ENCODE peak calls at places on chromosomes 1 and 21, in five cellular contexts. One of them, this sample, is unnamed.

GRCh38 chr21:41953831-41954653 is at the start of gene C2CD2:
- DNase-seq in breast epithelium: no peak
- DNase-seq in stomach: peak; percentile 72
- DNase-seq in prostate gland: no peak
- DNase-seq in endothelial cell of umbilical vein: peak; percentile 86
- DNase-seq in this sample: peak; percentile 86

GRCh38 chr1:6603424-6603850 is 768 bp upstream of the KLHL21 start:
- DNase-seq in breast epithelium: no peak
- DNase-seq in stomach: peak; percentile 61
- DNase-seq in prostate gland: no peak
- DNase-seq in endothelial cell of umbilical vein: peak; percentile 75
- DNase-seq in this sample: no peak

GRCh38 chr21:33685613-33686197 is 43.4 kb downstream of the ITSN1 start:
- DNase-seq in breast epithelium: no peak
- DNase-seq in stomach: no peak
- DNase-seq in prostate gland: no peak
- DNase-seq in endothelial cell of umbilical vein: peak; percentile 82
- DNase-seq in this sample: no peak

GRCh38 chr21:46113497-46114176 is 15.7 kb downstream of the COL6A2 start:
- DNase-seq in breast epithelium: no peak
- DNase-seq in stomach: peak; percentile 16
- DNase-seq in prostate gland: no peak
- DNase-seq in endothelial cell of umbilical vein: no peak
- DNase-seq in this sample: peak; percentile 17

GRCh38 chr1:3903141-3904005 is 3.3 kb upstream of the C1orf174 start:
- DNase-seq in breast epithelium: no peak
- DNase-seq in stomach: peak; percentile 57
- DNase-seq in prostate gland: no peak
- DNase-seq in endothelial cell of umbilical vein: no peak
- DNase-seq in this sample: no peak

GRCh38 chr1:103517380-103518047 is 8.0 kb upstream of the RNPC3 start:
- DNase-seq in breast epithelium: no peak
- DNase-seq in stomach: no peak
- DNase-seq in prostate gland: no peak
- DNase-seq in endothelial cell of umbilical vein: no peak
- DNase-seq in this sample: no peak

GRCh38 chr1:17134036-17134435 is 14.8 kb upstream of the PADI2 start:
- DNase-seq in breast epithelium: no peak
- DNase-seq in stomach: no peak
- DNase-seq in prostate gland: no peak
- DNase-seq in endothelial cell of umbilical vein: no peak
- DNase-seq in this sample: no peak

GRCh38 chr1:161342836-161343235 is 24.8 kb downstream of the CFAP126 start:
- DNase-seq in breast epithelium: no peak
- DNase-seq in stomach: no peak
- DNase-seq in prostate gland: no peak
- DNase-seq in endothelial cell of umbilical vein: no peak
- DNase-seq in this sample: no peak

GRCh38 chr1:110602466-110602865 is 3.7 kb downstream of the KCNA2 start:
- DNase-seq in breast epithelium: no peak
- DNase-seq in stomach: no peak
- DNase-seq in prostate gland: no peak
- DNase-seq in endothelial cell of umbilical vein: no peak
- DNase-seq in this sample: no peak

GRCh38 chr21:42332557-42332956 is 17.3 kb upstream of the TFF3 start:
- DNase-seq in breast epithelium: no peak
- DNase-seq in stomach: no peak
- DNase-seq in prostate gland: no peak
- DNase-seq in endothelial cell of umbilical vein: no peak
- DNase-seq in this sample: no peak

GRCh38 chr1:36349839-36350238 is 26.4 kb upstream of the EVA1B start:
- DNase-seq in breast epithelium: peak; percentile 50
- DNase-seq in stomach: no peak
- DNase-seq in prostate gland: no peak
- DNase-seq in endothelial cell of umbilical vein: no peak
- DNase-seq in this sample: no peak

GRCh38 chr1:205827623-205828022 is 14.6 kb upstream of the SLC41A1 start:
- DNase-seq in breast epithelium: no peak
- DNase-seq in stomach: peak; percentile 53
- DNase-seq in prostate gland: no peak
- DNase-seq in endothelial cell of umbilical vein: no peak
- DNase-seq in this sample: no peak

GRCh38 chr1:169925505-169926482 is 32.1 kb upstream of the SCYL3 start:
- DNase-seq in breast epithelium: no peak
- DNase-seq in stomach: no peak
- DNase-seq in prostate gland: no peak
- DNase-seq in endothelial cell of umbilical vein: no peak
- DNase-seq in this sample: no peak

GRCh38 chr1:179831852-179832699 is 45.5 kb downstream of the TOR1AIP2 start:
- DNase-seq in breast epithelium: no peak
- DNase-seq in stomach: no peak
- DNase-seq in prostate gland: no peak
- DNase-seq in endothelial cell of umbilical vein: no peak
- DNase-seq in this sample: no peak

GRCh38 chr21:25234857-25235801 is 372.2 kb downstream of the MRPL39 start:
- DNase-seq in breast epithelium: no peak
- DNase-seq in stomach: no peak
- DNase-seq in prostate gland: no peak
- DNase-seq in endothelial cell of umbilical vein: no peak
- DNase-seq in this sample: no peak

GRCh38 chr1:41661428-41662060 is 177.1 kb upstream of the EDN2 start:
- DNase-seq in breast epithelium: no peak
- DNase-seq in stomach: no peak
- DNase-seq in prostate gland: peak; percentile 15
- DNase-seq in endothelial cell of umbilical vein: peak; percentile 17
- DNase-seq in this sample: no peak

GRCh38 chr1:151157067-151157531 is 650 bp downstream of the TNFAIP8L2 start:
- DNase-seq in breast epithelium: no peak
- DNase-seq in stomach: no peak
- DNase-seq in prostate gland: no peak
- DNase-seq in endothelial cell of umbilical vein: no peak
- DNase-seq in this sample: no peak

GRCh38 chr1:204959374-204959773 is 83.6 kb upstream of the CNTN2 start:
- DNase-seq in breast epithelium: no peak
- DNase-seq in stomach: no peak
- DNase-seq in prostate gland: no peak
- DNase-seq in endothelial cell of umbilical vein: no peak
- DNase-seq in this sample: no peak

GRCh38 chr1:55040953-55041494 is 1.7 kb downstream of the PCSK9 start:
- DNase-seq in breast epithelium: no peak
- DNase-seq in stomach: no peak
- DNase-seq in prostate gland: no peak
- DNase-seq in endothelial cell of umbilical vein: no peak
- DNase-seq in this sample: no peak

GRCh38 chr1:83704350-83704749 is 294.6 kb downstream of the TTLL7 start:
- DNase-seq in breast epithelium: no peak
- DNase-seq in stomach: no peak
- DNase-seq in prostate gland: no peak
- DNase-seq in endothelial cell of umbilical vein: no peak
- DNase-seq in this sample: no peak

GRCh38 chr21:29230541-29231275 is 68.0 kb upstream of the BACH1 start:
- DNase-seq in breast epithelium: no peak
- DNase-seq in stomach: no peak
- DNase-seq in prostate gland: no peak
- DNase-seq in endothelial cell of umbilical vein: no peak
- DNase-seq in this sample: no peak

GRCh38 chr21:38349111-38349746 is 92.4 kb downstream of the KCNJ15 start:
- DNase-seq in breast epithelium: no peak
- DNase-seq in stomach: no peak
- DNase-seq in prostate gland: no peak
- DNase-seq in endothelial cell of umbilical vein: peak; percentile 36
- DNase-seq in this sample: no peak

GRCh38 chr1:108639899-108640560 is 20.9 kb downstream of the HENMT1 start:
- DNase-seq in breast epithelium: no peak
- DNase-seq in stomach: no peak
- DNase-seq in prostate gland: no peak
- DNase-seq in endothelial cell of umbilical vein: no peak
- DNase-seq in this sample: no peak

GRCh38 chr1:31239653-31240241 is at the start of gene NKAIN1:
- DNase-seq in breast epithelium: no peak
- DNase-seq in stomach: no peak
- DNase-seq in prostate gland: no peak
- DNase-seq in endothelial cell of umbilical vein: no peak
- DNase-seq in this sample: no peak

GRCh38 chr1:97632075-97632474 is 288.8 kb downstream of the DPYD start:
- DNase-seq in breast epithelium: no peak
- DNase-seq in stomach: no peak
- DNase-seq in prostate gland: no peak
- DNase-seq in endothelial cell of umbilical vein: peak; percentile 92
- DNase-seq in this sample: no peak

DNA sequence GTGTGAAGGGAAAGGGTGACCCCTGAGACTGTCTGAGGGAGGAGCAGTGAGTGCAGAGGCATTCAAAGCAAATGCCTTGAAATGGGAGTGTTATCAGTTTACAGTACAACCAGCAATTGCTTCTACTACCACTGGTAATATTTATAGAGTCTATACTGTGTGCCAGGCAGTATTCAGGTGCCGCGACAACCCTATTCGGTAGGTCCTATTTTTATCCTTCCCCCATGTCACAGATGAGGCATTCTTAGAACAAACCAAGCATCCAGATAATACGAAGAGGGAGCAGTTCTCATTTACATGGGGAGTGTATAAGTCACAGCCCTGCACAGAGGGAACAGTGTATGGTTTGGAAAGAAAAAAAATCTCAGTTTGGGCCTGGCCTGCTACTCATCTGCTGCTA is 18.3 kb downstream of the ROR1 start:
- DNase-seq in breast epithelium: no peak
- DNase-seq in stomach: no peak
- DNase-seq in prostate gland: no peak
- DNase-seq in endothelial cell of umbilical vein: no peak
- DNase-seq in this sample: no peak
- TF ChIP-seq POLR2A in breast epithelium: no peak
- TF ChIP-seq POLR2A in stomach: no peak
- TF ChIP-seq POLR2A in prostate gland: no peak
- TF ChIP-seq POLR2A in endothelial cell of umbilical vein: no peak
- TF ChIP-seq POLR2A in this sample: no peak

GRCh38 chr1:28154083-28154594 is 22.4 kb downstream of the PTAFR start:
- DNase-seq in breast epithelium: no peak
- DNase-seq in stomach: no peak
- DNase-seq in prostate gland: no peak
- DNase-seq in endothelial cell of umbilical vein: no peak
- DNase-seq in this sample: no peak
- TF ChIP-seq POLR2AphosphoS5 in breast epithelium: no peak
- TF ChIP-seq POLR2AphosphoS5 in stomach: no peak
- TF ChIP-seq POLR2AphosphoS5 in prostate gland: no peak
- TF ChIP-seq POLR2AphosphoS5 in endothelial cell of umbilical vein: no peak
- TF ChIP-seq POLR2AphosphoS5 in this sample: no peak

DNA sequence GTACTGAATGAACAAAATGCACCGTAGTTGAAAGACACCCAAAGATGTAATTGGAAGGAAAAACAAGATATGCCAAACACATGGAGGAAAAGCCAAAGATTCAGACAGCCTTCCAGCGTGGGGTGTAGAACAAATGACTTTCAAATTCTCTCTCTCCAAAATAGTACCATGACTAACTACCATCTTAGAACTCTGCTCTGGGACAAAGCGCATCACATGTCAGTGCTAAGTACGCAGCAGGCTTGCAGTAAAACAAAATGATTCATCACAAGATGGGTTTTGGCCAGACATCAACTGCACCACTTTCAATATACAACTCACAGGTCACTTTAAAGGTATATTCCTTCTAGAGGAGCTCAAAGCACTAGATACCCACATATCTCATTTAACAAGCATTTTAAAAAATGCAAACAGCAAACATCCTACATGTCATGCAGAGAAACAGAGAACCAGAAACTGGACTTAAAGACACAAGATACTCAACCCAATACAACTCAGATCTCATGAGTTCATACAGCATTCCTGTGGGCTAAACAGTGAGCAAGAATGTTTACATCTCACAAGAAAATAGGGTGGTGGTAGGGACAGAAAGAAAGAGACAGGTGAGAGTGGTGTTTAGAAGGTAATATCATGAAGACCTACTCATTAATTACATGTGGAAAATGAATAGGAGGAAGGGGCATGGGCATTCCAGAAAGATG is 75.7 kb downstream of the BCAR3 start:
- DNase-seq in breast epithelium: no peak
- DNase-seq in stomach: no peak
- DNase-seq in prostate gland: peak; percentile 40
- DNase-seq in endothelial cell of umbilical vein: peak; percentile 43
- DNase-seq in this sample: no peak
- TF ChIP-seq POLR2A in breast epithelium: no peak
- TF ChIP-seq POLR2A in stomach: no peak
- TF ChIP-seq POLR2A in prostate gland: peak; percentile 19
- TF ChIP-seq POLR2A in endothelial cell of umbilical vein: no peak
- TF ChIP-seq POLR2A in this sample: no peak

GRCh38 chr1:241857131-241857530 is 9.1 kb downstream of the EXO1 start:
- DNase-seq in breast epithelium: no peak
- DNase-seq in stomach: no peak
- DNase-seq in prostate gland: no peak
- DNase-seq in endothelial cell of umbilical vein: no peak
- DNase-seq in this sample: no peak
- TF ChIP-seq POLR2AphosphoS5 in breast epithelium: no peak
- TF ChIP-seq POLR2AphosphoS5 in stomach: no peak
- TF ChIP-seq POLR2AphosphoS5 in prostate gland: no peak
- TF ChIP-seq POLR2AphosphoS5 in endothelial cell of umbilical vein: no peak
- TF ChIP-seq POLR2AphosphoS5 in this sample: no peak

GRCh38 chr1:33181906-33182305 is at the start of gene TRIM62:
- DNase-seq in breast epithelium: peak; percentile 75
- DNase-seq in stomach: peak; percentile 88
- DNase-seq in prostate gland: peak; percentile 86
- DNase-seq in endothelial cell of umbilical vein: peak; percentile 81
- DNase-seq in this sample: peak; percentile 90
- TF ChIP-seq POLR2A in breast epithelium: peak; percentile 51
- TF ChIP-seq POLR2A in stomach: no peak
- TF ChIP-seq POLR2A in prostate gland: peak; percentile 69
- TF ChIP-seq POLR2A in endothelial cell of umbilical vein: peak; percentile 64
- TF ChIP-seq POLR2A in this sample: no peak

GRCh38 chr1:244833734-244834595 is 1.5 kb upstream of the COX20 start:
- DNase-seq in breast epithelium: peak; percentile 60
- DNase-seq in stomach: peak; percentile 60
- DNase-seq in prostate gland: peak; percentile 42
- DNase-seq in endothelial cell of umbilical vein: peak; percentile 89
- DNase-seq in this sample: no peak
- TF ChIP-seq POLR2AphosphoS5 in breast epithelium: peak; percentile 19
- TF ChIP-seq POLR2AphosphoS5 in stomach: peak; percentile 50
- TF ChIP-seq POLR2AphosphoS5 in prostate gland: peak; percentile 62
- TF ChIP-seq POLR2AphosphoS5 in endothelial cell of umbilical vein: no peak
- TF ChIP-seq POLR2AphosphoS5 in this sample: no peak

GRCh38 chr1:88530246-88530645 is 153.8 kb upstream of the PKN2 start:
- DNase-seq in breast epithelium: no peak
- DNase-seq in stomach: no peak
- DNase-seq in prostate gland: no peak
- DNase-seq in endothelial cell of umbilical vein: no peak
- DNase-seq in this sample: no peak
- TF ChIP-seq POLR2A in breast epithelium: no peak
- TF ChIP-seq POLR2A in stomach: no peak
- TF ChIP-seq POLR2A in prostate gland: no peak
- TF ChIP-seq POLR2A in endothelial cell of umbilical vein: no peak
- TF ChIP-seq POLR2A in this sample: no peak

This sample was measured in GM12892.